ENCODE peak calls at places on chromosome 2, in six cellular contexts. Z is transverse colon, S is stomach, E is HCT116, Q is GM23338, G is sigmoid colon. R is an unnamed sample. For H3K36me3, the result is how much of the 10 kb centered on the place peaks cover.

GRCh38 chr2:14634223-14634884 is 1.8 kb downstream of the LRATD1 start:
- DNase-seq in E (no peak), S (peak), Q (peak), Z (peak), G (peak), R (peak)

GRCh38 chr2:173568054-173568453 is 213.4 kb downstream of the CDCA7 start:
- DNase-seq in Z (peak), G (no peak), S (no peak), Q (peak), E (peak), R (no peak)

GRCh38 chr2:150880986-150881385 is 380.7 kb downstream of the RBM43 start:
- DNase-seq in G (no peak), S (no peak), Q (no peak), E (no peak), Z (no peak), R (no peak)

GRCh38 chr2:75238670-75239330 is 39.5 kb upstream of the TACR1 start:
- DNase-seq in E (no peak), S (no peak), Q (no peak), Z (no peak), G (no peak), R (no peak)

GRCh38 chr2:176334729-176335128 is 65.5 kb downstream of the MTX2 start:
- DNase-seq in S (no peak), G (no peak), E (no peak), Q (no peak), Z (no peak), R (no peak)

GRCh38 chr2:75047189-75047812 is 88.9 kb downstream of the POLE4 start:
- DNase-seq in Q (no peak), Z (no peak), S (no peak), E (no peak), G (no peak), R (no peak)

GRCh38 chr2:157442136-157442535 is 1.8 kb downstream of the CYTIP start:
- DNase-seq in S (no peak), Z (no peak), Q (no peak), E (no peak), G (no peak), R (no peak)

GRCh38 chr2:227462463-227462951 is 9.4 kb upstream of the AGFG1 start:
- DNase-seq in Q (no peak), E (no peak), G (no peak), S (no peak), Z (no peak), R (no peak)

GRCh38 chr2:32760628-32761027 is 132.8 kb downstream of the TTC27 start:
- DNase-seq in Q (no peak), E (no peak), S (no peak), Z (no peak), G (no peak), R (no peak)

GRCh38 chr2:235414422-235414821 is 79.4 kb upstream of the AGAP1 start:
- DNase-seq in E (no peak), S (peak), Z (no peak), G (no peak), Q (no peak), R (peak)

GRCh38 chr2:228466851-228467250 is 285.4 kb upstream of the SPHKAP start:
- DNase-seq in G (no peak), E (no peak), Q (no peak), S (no peak), Z (no peak), R (no peak)

GRCh38 chr2:179020156-179020750 is 29.7 kb downstream of the CCDC141 start:
- DNase-seq in Z (no peak), S (peak), E (peak), G (no peak), Q (peak), R (peak)

GRCh38 chr2:135870571-135870970 is 5.7 kb downstream of the MCM6 start:
- DNase-seq in Z (no peak), Q (no peak), G (no peak), S (no peak), E (no peak), R (no peak)

GRCh38 chr2:181234429-181235410 is 222.5 kb upstream of the ITGA4 start:
- DNase-seq in Z (no peak), S (no peak), Q (no peak), G (no peak), E (no peak), R (no peak)

GRCh38 chr2:179180242-179180641 is 84.4 kb downstream of the SESTD1 start:
- DNase-seq in G (no peak), E (no peak), S (no peak), Z (no peak), Q (peak), R (no peak)

GRCh38 chr2:55108456-55108855 is 58.2 kb upstream of the RTN4 start:
- DNase-seq in E (no peak), S (no peak), Z (no peak), Q (no peak), G (no peak), R (no peak)

GRCh38 chr2:17579605-17580318 is 39.3 kb downstream of the VSNL1 start:
- DNase-seq in G (no peak), Q (peak), Z (peak), E (peak), S (no peak), R (no peak)

GRCh38 chr2:96188821-96189526 is 19.7 kb downstream of the STARD7 start:
- DNase-seq in G (no peak), S (no peak), Q (no peak), Z (no peak), E (no peak), R (no peak)

GRCh38 chr2:44479127-44479887 is 117.6 kb downstream of the CAMKMT start:
- DNase-seq in S (no peak), Q (peak), E (peak), G (no peak), Z (peak), R (no peak)

GRCh38 chr2:64945973-64946736 is 43.0 kb upstream of the SLC1A4 start:
- DNase-seq in S (peak), G (no peak), Q (no peak), Z (peak), E (no peak), R (peak)

GRCh38 chr2:116754371-116755101 is 1060.0 kb upstream of the DDX18 start:
- DNase-seq in Q (peak), E (no peak), S (no peak), G (no peak), Z (no peak), R (no peak)

GRCh38 chr2:68203587-68203986 is 45.9 kb downstream of the PNO1 start:
- DNase-seq in Z (no peak), S (no peak), Q (no peak), E (no peak), G (no peak), R (no peak)

GRCh38 chr2:9637330-9637729 is 6.5 kb upstream of the YWHAQ start:
- DNase-seq in E (peak), Z (no peak), G (no peak), S (no peak), Q (no peak), R (no peak)

GRCh38 chr2:54577035-54577434 is 120.9 kb downstream of the SPTBN1 start:
- DNase-seq in E (no peak), S (peak), Q (no peak), Z (no peak), G (peak), R (no peak)

GRCh38 chr2:23027396-23027795 is 357.6 kb upstream of the KLHL29 start:
- DNase-seq in E (no peak), Z (no peak), Q (no peak), S (no peak), G (no peak), R (no peak)

GRCh38 chr2:120805590-120805989 is 69.9 kb downstream of the GLI2 start:
- DNase-seq in Z (peak), E (no peak), G (no peak), S (no peak), Q (no peak), R (no peak)

GRCh38 chr2:43764086-43764710 is 9.6 kb upstream of the DYNC2LI1 start:
- DNase-seq in E (no peak), Q (no peak), Z (no peak), G (no peak), S (no peak), R (no peak)

GRCh38 chr2:63863707-63864106 is 22.0 kb downstream of the UGP2 start:
- DNase-seq in Z (no peak), G (no peak), S (no peak), Q (no peak), E (no peak), R (no peak)

GRCh38 chr2:75986617-75987016 is 275.9 kb upstream of the GCFC2 start:
- DNase-seq in G (no peak), Q (no peak), E (no peak), Z (no peak), S (no peak), R (no peak)

GRCh38 chr2:120935339-120936313 is 200.0 kb downstream of the GLI2 start:
- DNase-seq in S (peak), G (no peak), Q (no peak), Z (peak), E (no peak), R (no peak)

GRCh38 chr2:9057939-9058761 is 54.7 kb upstream of the MBOAT2 start:
- DNase-seq in E (peak), S (no peak), G (no peak), Q (no peak), Z (no peak), R (no peak)

GRCh38 chr2:150080115-150080514 is 407.4 kb downstream of the RND3 start:
- DNase-seq in G (no peak), Z (no peak), E (no peak), Q (no peak), S (no peak), R (no peak)

GRCh38 chr2:10343658-10344057 is 41.0 kb downstream of the HPCAL1 start:
- DNase-seq in Z (no peak), G (no peak), Q (no peak), E (no peak), S (no peak), R (no peak)

GRCh38 chr2:61694312-61695274 is 156.4 kb upstream of the XPO1 start:
- DNase-seq in Z (peak), Q (peak), G (peak), S (peak), E (peak), R (peak)

GRCh38 chr2:177797808-177798207 is 274.8 kb downstream of the PDE11A start:
- DNase-seq in S (no peak), E (no peak), Q (peak), G (no peak), Z (no peak), R (no peak)

GRCh38 chr2:220276736-220277444 is 649.5 kb downstream of the SLC4A3 start:
- DNase-seq in S (no peak), Z (no peak), E (no peak), G (no peak), Q (no peak), R (no peak)
- H3K27ac ChIP-seq in S (peak), Z (no peak), E (no peak), G (peak), Q (no peak), R (no peak)

GRCh38 chr2:203797363-203798111 is 70.0 kb upstream of the CTLA4 start:
- DNase-seq in E (no peak), S (no peak), Z (no peak), G (no peak), Q (no peak), R (no peak)
- TF ChIP-seq POLR2AphosphoS5 in E (no peak), S (no peak), Z (no peak), G (no peak), Q (no peak), R (no peak)

DNA sequence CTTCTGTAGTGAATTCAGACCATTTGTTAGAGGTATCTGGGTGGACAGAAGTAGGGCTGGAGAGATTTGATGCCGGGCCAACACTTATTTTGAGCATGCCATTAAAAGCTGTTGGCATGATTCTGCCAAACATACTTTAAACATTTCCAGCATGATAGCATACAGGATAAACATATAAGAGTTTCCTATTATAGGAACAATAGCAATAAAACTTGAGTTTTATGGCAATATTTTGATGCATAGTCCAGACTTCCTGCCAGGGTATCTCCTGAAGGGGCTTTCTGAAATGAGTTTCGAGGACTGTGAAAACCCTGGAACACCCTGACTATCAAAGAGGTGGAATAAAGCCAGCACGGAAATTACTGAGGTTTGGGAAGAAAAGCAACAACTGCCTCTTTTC is 1398.0 kb upstream of the NXPH2 start:
- DNase-seq in E (no peak), Q (no peak), S (no peak), Z (no peak), G (no peak), R (no peak)
- H3K36me3 ChIP-seq in E (under half), Q (under half), S (under half), Z (under half), G (under half), R (under half)

DNA sequence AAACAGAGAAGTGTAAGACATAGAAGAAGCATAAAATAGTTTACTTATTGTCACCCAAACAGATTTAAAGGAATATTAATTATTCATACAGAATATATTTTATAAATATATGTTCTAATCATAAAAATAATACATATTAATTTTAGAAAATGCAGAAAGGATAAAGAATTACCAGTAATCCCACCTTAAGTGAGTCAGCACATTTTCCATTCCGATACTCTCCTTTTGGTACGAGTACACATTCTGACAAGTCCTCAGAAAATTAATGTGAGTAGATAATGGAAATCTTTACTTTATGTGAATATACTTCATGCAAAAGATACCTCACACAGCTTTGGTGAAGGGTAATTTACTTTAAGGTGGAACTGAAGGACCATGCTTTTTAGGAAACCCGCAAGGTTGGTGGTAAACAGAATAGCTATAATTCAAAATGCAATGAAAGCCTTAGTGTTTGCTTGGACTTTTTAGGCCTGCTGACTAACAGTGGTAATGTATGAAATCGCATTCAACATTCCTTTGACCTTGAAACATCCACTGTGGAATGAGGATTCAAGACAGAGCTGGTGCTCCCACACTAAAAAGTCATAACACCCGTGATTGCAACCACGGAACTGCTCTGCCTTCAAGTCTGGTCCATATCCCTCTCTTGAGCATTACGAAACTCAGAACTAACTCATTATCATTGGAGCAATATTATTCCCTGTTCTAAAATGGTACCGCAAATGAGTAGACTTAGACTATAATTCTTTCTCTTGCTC is 28.1 kb upstream of the HTR2B start:
- DNase-seq in Q (no peak), E (no peak), Z (no peak), G (no peak), S (no peak), R (no peak)
- H3K27ac ChIP-seq in Q (no peak), E (no peak), Z (no peak), G (no peak), S (no peak), R (no peak)

GRCh38 chr2:205786976-205787375 is 104.7 kb downstream of the NRP2 start:
- DNase-seq in G (no peak), E (no peak), Q (no peak), Z (no peak), S (no peak), R (no peak)

GRCh38 chr2:205792908-205793307 is 110.6 kb downstream of the NRP2 start:
- DNase-seq in E (no peak), S (no peak), Q (no peak), G (peak), Z (no peak), R (no peak)

GRCh38 chr2:205785507-205786222 is 103.4 kb downstream of the NRP2 start:
- DNase-seq in G (no peak), E (no peak), Z (no peak), S (no peak), Q (no peak), R (no peak)

GRCh38 chr2:205783872-205784510 is 101.7 kb downstream of the NRP2 start:
- DNase-seq in G (no peak), Q (no peak), E (no peak), Z (no peak), S (no peak), R (no peak)

GRCh38 chr2:205787761-205788160 is 105.5 kb downstream of the NRP2 start:
- DNase-seq in S (no peak), Z (no peak), G (no peak), Q (no peak), E (no peak), R (no peak)
- TF ChIP-seq POLR2AphosphoS5 in S (no peak), Z (no peak), G (no peak), Q (no peak), E (no peak), R (no peak)

GRCh38 chr2:111145951-111146350 is 25.2 kb downstream of the BCL2L11 start:
- DNase-seq in S (no peak), Z (no peak), Q (no peak), E (no peak), G (no peak), R (no peak)
- H3K36me3 ChIP-seq in S (under half), Z (under half), Q (under half), E (under half), G (under half), R (under half)

DNA sequence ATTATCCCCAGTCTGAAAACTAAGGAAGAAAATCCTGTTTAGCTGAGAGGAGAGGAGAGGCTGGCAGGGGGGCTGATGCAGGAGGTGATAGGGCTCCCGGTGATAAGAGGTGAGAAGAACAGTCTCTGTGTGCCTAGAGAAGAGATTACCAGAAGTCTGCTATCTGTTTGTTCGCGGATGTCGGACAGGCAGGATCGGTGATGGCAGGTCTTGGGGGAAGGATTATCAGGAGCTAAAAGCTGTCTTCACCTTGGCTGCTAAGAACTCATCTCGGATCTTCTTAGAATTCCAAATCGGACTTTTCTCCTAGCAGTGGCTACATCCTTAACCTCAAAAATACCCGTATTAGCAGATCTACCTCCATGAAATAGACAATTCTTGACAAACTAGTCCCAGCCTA is 282.1 kb upstream of the TRIB2 start:
- DNase-seq in E (no peak), Z (no peak), G (no peak), S (no peak), Q (no peak), R (no peak)
- H3K27ac ChIP-seq in E (no peak), Z (no peak), G (no peak), S (no peak), Q (no peak), R (no peak)

GRCh38 chr2:239827511-239827865 is 197.7 kb downstream of the NDUFA10 start:
- DNase-seq in S (peak), Z (no peak), G (peak), E (no peak), Q (no peak), R (no peak)

GRCh38 chr2:239826786-239827510 is 198.2 kb downstream of the NDUFA10 start:
- DNase-seq in S (peak), Q (no peak), G (peak), Z (no peak), E (no peak), R (no peak)

GRCh38 chr2:239824866-239825704 is 200.1 kb downstream of the NDUFA10 start:
- DNase-seq in E (no peak), Q (peak), Z (no peak), S (peak), G (peak), R (no peak)

GRCh38 chr2:239825705-239825979 is 199.5 kb downstream of the NDUFA10 start:
- DNase-seq in E (no peak), G (peak), Q (no peak), S (peak), Z (no peak), R (no peak)

DNA sequence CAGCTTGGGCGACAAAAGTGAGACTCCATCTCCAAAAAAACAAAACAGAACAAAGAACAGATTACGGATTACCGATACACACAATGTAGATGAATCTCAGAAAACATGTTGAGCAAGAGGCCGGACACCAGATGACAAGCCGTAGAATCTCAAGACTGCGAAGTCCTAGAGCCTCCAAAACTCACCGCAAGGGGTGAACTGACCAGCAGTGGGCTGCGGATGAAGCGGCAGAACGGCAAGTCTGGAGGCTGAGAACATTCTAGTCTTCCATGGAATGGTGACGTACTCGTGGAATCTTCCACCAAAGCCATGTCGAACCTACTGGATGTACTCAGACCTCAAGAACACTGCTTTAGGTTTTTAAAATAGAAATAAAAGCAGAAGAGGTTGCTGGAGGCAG is 198.8 kb downstream of the NDUFA10 start:
- DNase-seq in G (no peak), Q (no peak), E (no peak), Z (no peak), S (peak), R (no peak)
- TF ChIP-seq POLR2AphosphoS5 in G (no peak), Q (no peak), E (no peak), Z (no peak), S (no peak), R (no peak)